ENCODE peak calls at places on chromosomes 7 and 10, in ten cellular contexts. Q, Z, M, W, T, U, J, C, I and S are unnamed samples.
A peak's percentile ranks its signal among the peaks of the same experiment; 100 is the strongest.

GRCh38 chr7:33716581-33717477 is 188.5 kb upstream of the BMPER start:
- DNase-seq in M (no peak), W (no peak), I (no peak), J (peak; percentile 33), T (peak; percentile 31), C (peak; percentile 30), Z (no peak), U (no peak), Q (no peak), S (peak; percentile 48)

GRCh38 chr7:135976312-135977019 is 693 bp downstream of the MTPN start:
- DNase-seq in W (no peak), Q (no peak), I (no peak), C (peak; percentile 26), M (no peak), T (no peak), Z (no peak), J (peak; percentile 5), U (no peak), S (no peak)

GRCh38 chr10:96890172-96890513 is 58.0 kb downstream of the LCOR start:
- DNase-seq in J (peak; percentile 1), W (no peak), M (no peak), Q (no peak), Z (no peak), U (no peak), T (no peak), I (no peak), C (peak; percentile 30), S (no peak)

GRCh38 chr10:88243847-88244730 is 339.0 kb downstream of the RNLS start:
- DNase-seq in Q (no peak), I (no peak), W (no peak), U (peak; percentile 28), Z (no peak), M (no peak), J (no peak), C (no peak), T (no peak), S (peak; percentile 57)

GRCh38 chr10:79275431-79275851 is 71.8 kb upstream of the PPIF start:
- DNase-seq in J (no peak), U (no peak), Z (no peak), Q (no peak), T (no peak), C (no peak), M (no peak), W (no peak), I (no peak), S (no peak)

GRCh38 chr10:61283066-61283465 is 170.1 kb downstream of the TMEM26 start:
- DNase-seq in Z (no peak), Q (no peak), I (no peak), T (no peak), W (no peak), M (no peak), U (no peak), J (no peak), C (no peak), S (peak; percentile 2)

GRCh38 chr10:21954132-21954531 is 49.4 kb downstream of the DNAJC1 start:
- DNase-seq in W (no peak), Z (no peak), C (no peak), U (no peak), T (no peak), Q (no peak), M (no peak), J (no peak), I (no peak), S (no peak)

GRCh38 chr7:17126413-17127374 is 171.8 kb upstream of the AHR start:
- DNase-seq in J (peak; percentile 71), W (no peak), U (no peak), Z (no peak), I (no peak), M (no peak), Q (no peak), T (no peak), C (no peak), S (no peak)

GRCh38 chr7:103996017-103996551 is 6.6 kb upstream of the RELN start:
- DNase-seq in I (no peak), T (no peak), J (no peak), Q (no peak), U (no peak), C (no peak), Z (no peak), M (no peak), W (no peak), S (no peak)